ENCODE peak calls at places on chromosomes 16 and 17, in six cellular contexts. A is pancreas, C is AG09319, R is lung, T is iPS-NIHi11, M is smooth muscle cell of the brain vasculature. D is an unnamed sample.

GRCh38 chr17:79325707-79326106 is 251.1 kb downstream of the ENGASE start:
- DNase-seq in R (no peak), A (no peak), M (peak), C (no peak), T (peak), D (peak)

GRCh38 chr16:55711959-55712876 is 56.4 kb downstream of the SLC6A2 start:
- DNase-seq in R (peak), T (peak), M (peak), C (peak), A (peak), D (peak)

GRCh38 chr17:57262557-57262956 is 6.2 kb downstream of the MSI2 start:
- DNase-seq in T (no peak), C (no peak), M (no peak), R (no peak), A (no peak), D (no peak)

GRCh38 chr16:47323241-47323640 is 137.6 kb downstream of the ITFG1 start:
- DNase-seq in T (no peak), A (no peak), M (no peak), R (no peak), C (no peak), D (no peak)

GRCh38 chr17:81153340-81153803 is 11.9 kb upstream of the PVALEF start:
- DNase-seq in A (no peak), M (no peak), T (no peak), R (no peak), C (no peak), D (no peak)

GRCh38 chr16:54533856-54534490 is 247.4 kb upstream of the IRX3 start:
- DNase-seq in M (no peak), C (no peak), A (no peak), T (no peak), R (no peak), D (no peak)

GRCh38 chr17:43552229-43552837 is 6.2 kb upstream of the ETV4 start:
- DNase-seq in A (no peak), T (no peak), M (no peak), R (no peak), C (no peak), D (no peak)

GRCh38 chr16:66116163-66116792 is 250.2 kb upstream of the CDH5 start:
- DNase-seq in T (no peak), A (no peak), M (no peak), C (no peak), R (no peak), D (no peak)

GRCh38 chr17:8673621-8674020 is 43.1 kb upstream of the MYH10 start:
- DNase-seq in T (no peak), M (no peak), R (no peak), A (no peak), C (no peak), D (no peak)

GRCh38 chr17:77363821-77364361 is 223.1 kb downstream of the SEC14L1 start:
- DNase-seq in A (peak), R (no peak), C (no peak), M (no peak), T (no peak), D (peak)

GRCh38 chr17:4162775-4163498 is 19.9 kb downstream of the CYB5D2 start:
- DNase-seq in R (no peak), T (no peak), A (no peak), M (no peak), C (no peak), D (peak)

GRCh38 chr17:77494664-77495435 is 354.1 kb downstream of the SEC14L1 start:
- DNase-seq in M (no peak), C (no peak), A (peak), T (peak), R (peak), D (peak)

GRCh38 chr16:64773638-64774037 is 348.2 kb downstream of the CDH11 start:
- DNase-seq in T (no peak), A (no peak), R (no peak), M (no peak), C (no peak), D (no peak)

GRCh38 chr16:58243528-58244004 is 45.7 kb upstream of the CSNK2A2 start:
- DNase-seq in R (no peak), A (no peak), C (no peak), M (no peak), T (no peak), D (no peak)

GRCh38 chr17:2090804-2091534 is 36.1 kb downstream of the HIC1 start:
- DNase-seq in M (no peak), R (no peak), A (no peak), C (peak), T (peak), D (peak)

GRCh38 chr17:40538019-40538935 is 27.0 kb downstream of the CCR7 start:
- DNase-seq in M (no peak), A (peak), C (no peak), T (no peak), R (peak), D (peak)

GRCh38 chr17:40322417-40323315 is 13.7 kb downstream of the RARA start:
- DNase-seq in C (peak), A (peak), R (peak), M (no peak), T (peak), D (peak)

GRCh38 chr17:29124135-29124930 is 55.9 kb downstream of the MYO18A start:
- DNase-seq in T (peak), C (no peak), M (no peak), A (no peak), R (peak), D (peak)

GRCh38 chr16:46765050-46765449 is 16.9 kb upstream of the MYLK3 start:
- DNase-seq in M (no peak), T (no peak), C (no peak), R (no peak), A (no peak), D (peak)

GRCh38 chr16:10866196-10866976 is 10.6 kb upstream of the CIITA start:
- DNase-seq in R (no peak), M (no peak), T (no peak), A (no peak), C (no peak), D (peak)

GRCh38 chr17:80125656-80126448 is 21.1 kb downstream of the EIF4A3 start:
- DNase-seq in M (no peak), R (no peak), A (no peak), C (peak), T (no peak), D (peak)

GRCh38 chr17:57448288-57449283 is 192.3 kb downstream of the MSI2 start:
- DNase-seq in T (no peak), M (no peak), A (no peak), C (no peak), R (no peak), D (peak)

GRCh38 chr17:40534431-40535189 is 30.7 kb downstream of the CCR7 start:
- DNase-seq in A (peak), M (no peak), C (no peak), R (no peak), T (no peak), D (no peak)

GRCh38 chr17:38844261-38844757 is 9.2 kb downstream of the RPL23 start:
- DNase-seq in M (no peak), R (peak), C (no peak), A (no peak), T (no peak), D (peak)

GRCh38 chr17:79888811-79889634 is 49.8 kb upstream of the CBX4 start:
- DNase-seq in C (no peak), T (no peak), M (no peak), R (no peak), A (no peak), D (peak)

GRCh38 chr16:68079616-68080344 is 5.4 kb upstream of the NFATC3 start:
- DNase-seq in A (peak), R (peak), C (no peak), M (no peak), T (no peak), D (no peak)

GRCh38 chr16:72029567-72030271 is 21.2 kb downstream of the DHODH start:
- DNase-seq in M (no peak), T (no peak), A (no peak), C (no peak), R (no peak), D (no peak)

GRCh38 chr16:15643453-15644305 is 725 bp upstream of the MARF1 start:
- DNase-seq in A (no peak), C (no peak), R (no peak), M (peak), T (peak), D (peak)

D was measured in astrocyte of the hippocampus.